ENCODE peak calls at places on chromosomes 6 and 20, in seven cellular contexts. U is activated T-helper 1 cell treated with anti-CD3 and anti-CD28 coated beads, Interleukin-12 subunit alpha, Interleukin-12 subunit beta, Interleukin-2, Interleukin-4 antibody, amounts not matched to agents 30 ng/mL and 10 ng/mL and 1 ng/mL, durations not matched to agents 14 hours and 24 hours and 36 hours; X is type B pancreatic cell; R is NAMALWA; O is colonic mucosa; M is amygdala; K is NCI-H524. P is an unnamed sample.

GRCh38 chr20:35166242-35166830 is 5.5 kb upstream of the PROCR start:
- DNase-seq in R (no peak), M (no peak), O (peak), X (no peak), K (peak), U (no peak), P (no peak)

GRCh38 chr20:61908057-61909026 is 157.3 kb downstream of the TAF4 start:
- DNase-seq in U (no peak), R (no peak), K (no peak), O (no peak), X (no peak), M (no peak), P (no peak)

GRCh38 chr20:45347936-45348809 is at the start of gene SDC4:
- DNase-seq in X (peak), K (peak), R (no peak), U (peak), O (peak), M (no peak), P (no peak)

GRCh38 chr6:131083687-131084086 is 20.6 kb upstream of the EPB41L2 start:
- DNase-seq in O (no peak), R (no peak), U (no peak), X (no peak), M (no peak), K (no peak), P (no peak)

GRCh38 chr6:168959696-168960095 is 293.9 kb downstream of the THBS2 start:
- DNase-seq in O (no peak), K (no peak), R (no peak), M (no peak), U (no peak), X (no peak), P (no peak)

GRCh38 chr6:64505312-64505711 is 869.7 kb downstream of the PHF3 start:
- DNase-seq in U (no peak), O (peak), M (no peak), X (no peak), K (peak), R (peak), P (no peak)

GRCh38 chr6:30443657-30444450 is 45.5 kb upstream of the HLA-E start:
- DNase-seq in K (no peak), R (no peak), M (no peak), X (no peak), U (no peak), O (no peak), P (no peak)

GRCh38 chr6:71072508-71072907 is 115.6 kb upstream of the B3GAT2 start:
- DNase-seq in K (peak), X (no peak), U (no peak), R (no peak), O (no peak), M (no peak), P (no peak)

GRCh38 chr6:93794161-93794560 is 374.8 kb upstream of the EPHA7 start:
- DNase-seq in K (no peak), X (no peak), R (no peak), M (no peak), U (no peak), O (no peak), P (no peak)

P was measured in stimulated activated naive B cell treated with anti-CD40 and anti-IgM and Interleukin-4, amounts not matched to agents 10 μg/mL and 1 μg/mL and 100 μg/mL, for 72 hours.